ENCODE peak calls at places on chromosomes 3 and 15, in six cellular contexts. D, O, B, Z, K and U are unnamed samples.

GRCh38 chr3:175274056-175274455 is 414.9 kb downstream of the NAALADL2 start:
- DNase-seq in D (no peak), O (no peak), B (no peak), Z (peak), K (no peak), U (no peak)

GRCh38 chr3:197511853-197512635 is 43.7 kb downstream of the BDH1 start:
- DNase-seq in D (no peak), O (no peak), B (no peak), Z (no peak), K (no peak), U (no peak)

GRCh38 chr3:188294823-188295487 is 141.0 kb downstream of the LPP start:
- DNase-seq in D (no peak), O (no peak), B (peak), Z (peak), K (no peak), U (peak)

GRCh38 chr15:57160823-57161560 is 215.3 kb upstream of the CGNL1 start:
- DNase-seq in D (no peak), O (no peak), B (no peak), Z (no peak), K (no peak), U (no peak)

GRCh38 chr15:98525625-98526024 is 122.7 kb upstream of the IGF1R start:
- DNase-seq in D (no peak), O (no peak), B (no peak), Z (no peak), K (no peak), U (no peak)

GRCh38 chr3:72418856-72419255 is 429.4 kb downstream of the SHQ1 start:
- DNase-seq in D (no peak), O (no peak), B (no peak), Z (no peak), K (no peak), U (no peak)

GRCh38 chr15:48800811-48801460 is 9.9 kb downstream of the CEP152 start:
- DNase-seq in D (no peak), O (no peak), B (no peak), Z (no peak), K (peak), U (peak)

GRCh38 chr15:67303490-67304363 is 49.1 kb downstream of the IQCH start:
- DNase-seq in D (no peak), O (no peak), B (peak), Z (no peak), K (no peak), U (peak)

GRCh38 chr15:72169236-72169920 is 28.2 kb downstream of the GRAMD2A start:
- DNase-seq in D (no peak), O (no peak), B (no peak), Z (no peak), K (no peak), U (no peak)

GRCh38 chr15:61099030-61099800 is 129.9 kb downstream of the RORA start:
- DNase-seq in D (no peak), O (no peak), B (no peak), Z (no peak), K (no peak), U (no peak)